ENCODE peak calls at places on chromosome 1, in seven cellular contexts. I, B, V, R, E, T and H are unnamed samples.

GRCh38 chr1:209723761-209724693 is 19.4 kb downstream of the HSD11B1 start:
- DNase-seq in V (no peak), B (no peak), R (no peak), I (peak; percentile 61), T (no peak), E (no peak), H (no peak)

GRCh38 chr1:226223157-226223785 is at the start of gene MIXL1:
- DNase-seq in I (peak; percentile 24), E (no peak), R (no peak), T (no peak), B (no peak), V (no peak), H (no peak)

GRCh38 chr1:227749916-227750710 is 14.9 kb downstream of the SNAP47 start:
- DNase-seq in R (no peak), I (no peak), E (no peak), T (no peak), V (no peak), B (no peak), H (no peak)

GRCh38 chr1:12206792-12207424 is 22.9 kb upstream of the VPS13D start:
- DNase-seq in T (no peak), I (no peak), E (no peak), B (no peak), R (no peak), V (no peak), H (peak; percentile 17)

GRCh38 chr1:161285519-161285918 is 24.2 kb downstream of the MPZ start:
- DNase-seq in R (no peak), T (no peak), V (no peak), E (no peak), B (no peak), I (no peak), H (peak; percentile 40)

GRCh38 chr1:147236959-147237791 is 5.3 kb upstream of the CHD1L start:
- DNase-seq in B (peak; percentile 10), T (no peak), R (no peak), V (no peak), I (no peak), E (no peak), H (no peak)

GRCh38 chr1:91555074-91555730 is 54.6 kb downstream of the CDC7 start:
- DNase-seq in E (peak; percentile 54), T (no peak), B (no peak), R (no peak), I (no peak), V (no peak), H (no peak)

GRCh38 chr1:41850029-41850428 is 68.7 kb downstream of the HIVEP3 start:
- DNase-seq in T (no peak), V (no peak), E (no peak), B (no peak), R (no peak), I (peak; percentile 16), H (no peak)

GRCh38 chr1:232192781-232193450 is 437.0 kb downstream of the SIPA1L2 start:
- DNase-seq in B (no peak), T (no peak), I (no peak), V (no peak), E (peak; percentile 17), R (no peak), H (no peak)

GRCh38 chr1:47212636-47213229 is 19.3 kb downstream of the TAL1 start:
- DNase-seq in E (no peak), B (no peak), I (no peak), T (no peak), V (no peak), R (no peak), H (no peak)

GRCh38 chr1:3931310-3931700 is 31.2 kb upstream of the C1orf174 start:
- DNase-seq in V (no peak), T (no peak), I (no peak), R (no peak), E (no peak), B (no peak), H (no peak)

GRCh38 chr1:151106891-151107290 is 36.3 kb downstream of the GABPB2 start:
- DNase-seq in E (peak; percentile 68), T (no peak), B (no peak), R (no peak), I (no peak), V (no peak), H (peak; percentile 7)

GRCh38 chr1:29668761-29669487 is 432.6 kb downstream of the PTPRU start:
- DNase-seq in R (no peak), E (no peak), V (no peak), B (no peak), I (no peak), T (no peak), H (no peak)

GRCh38 chr1:52842643-52843310 is at the start of gene ZYG11A:
- DNase-seq in I (peak; percentile 78), R (peak; percentile 34), E (peak; percentile 77), T (no peak), B (peak; percentile 63), V (peak; percentile 43), H (peak; percentile 72)

GRCh38 chr1:58162952-58163550 is 383.5 kb downstream of the OMA1 start:
- DNase-seq in T (no peak), V (no peak), B (peak; percentile 79), I (peak; percentile 17), R (peak; percentile 24), E (peak; percentile 52), H (peak; percentile 31)

GRCh38 chr1:18297896-18298648 is 182.7 kb upstream of the KLHDC7A start:
- DNase-seq in V (no peak), R (no peak), B (no peak), I (no peak), T (no peak), E (no peak), H (no peak)

GRCh38 chr1:193458628-193459027 is 272.2 kb upstream of the B3GALT2 start:
- DNase-seq in I (no peak), E (no peak), T (no peak), R (no peak), B (no peak), V (peak; percentile 23), H (no peak)

GRCh38 chr1:1946540-1946939 is 27.5 kb upstream of the TMEM52 start:
- DNase-seq in T (no peak), R (no peak), V (no peak), I (no peak), B (no peak), E (peak; percentile 7), H (no peak)

GRCh38 chr1:181100015-181100905 is 11.8 kb downstream of the IER5 start:
- DNase-seq in R (no peak), E (no peak), B (no peak), V (peak; percentile 19), T (no peak), I (peak; percentile 49), H (peak; percentile 55)

GRCh38 chr1:230416430-230416829 is 9.7 kb downstream of the PGBD5 start:
- DNase-seq in R (no peak), E (no peak), B (no peak), V (no peak), I (no peak), T (no peak), H (no peak)

GRCh38 chr1:60911980-60912692 is 170.2 kb upstream of the NFIA start:
- DNase-seq in T (peak; percentile 31), I (no peak), E (no peak), B (peak; percentile 91), V (no peak), R (peak; percentile 67), H (peak; percentile 62)

GRCh38 chr1:101178688-101179491 is 57.9 kb upstream of the S1PR1 start:
- DNase-seq in B (no peak), I (no peak), R (no peak), E (no peak), V (no peak), T (no peak), H (no peak)

GRCh38 chr1:171160611-171161354 is 24.3 kb upstream of the FMO2 start:
- DNase-seq in T (no peak), R (no peak), E (no peak), V (no peak), I (no peak), B (no peak), H (no peak)

GRCh38 chr1:78047131-78047530 is 1.4 kb downstream of the GIPC2 start:
- DNase-seq in I (no peak), E (no peak), B (no peak), R (no peak), T (no peak), V (no peak), H (no peak)

GRCh38 chr1:147337040-147337439 is 94.6 kb downstream of the CHD1L start:
- DNase-seq in V (no peak), E (no peak), R (no peak), B (no peak), I (no peak), T (no peak), H (no peak)

GRCh38 chr1:7120863-7121621 is 335.8 kb downstream of the CAMTA1 start:
- DNase-seq in B (no peak), V (no peak), R (no peak), E (no peak), I (no peak), T (no peak), H (no peak)

GRCh38 chr1:154999651-155000474 is 2.7 kb upstream of the ZBTB7B start:
- DNase-seq in T (no peak), E (no peak), R (no peak), B (peak; percentile 37), V (peak; percentile 42), I (peak; percentile 81), H (peak; percentile 78)

GRCh38 chr1:27876341-27877114 is 4.2 kb downstream of the THEMIS2 start:
- DNase-seq in T (no peak), I (no peak), E (no peak), R (no peak), B (no peak), V (no peak), H (no peak)